ENCODE peak calls at places on chromosomes 7 and 10, in five cellular contexts. C is kidney epithelial cell, Z is NCI-H460, R is cardiac fibroblast, J is ovary. U is an unnamed sample.

GRCh38 chr10:70662362-70663220 is 9.7 kb upstream of the ADAMTS14 start:
- DNase-seq in C (no peak), J (no peak), Z (no peak), R (peak), U (no peak)

GRCh38 chr7:94335586-94335985 is 59.1 kb upstream of the COL1A2 start:
- DNase-seq in C (no peak), R (no peak), Z (no peak), J (no peak), U (no peak)

GRCh38 chr10:37268266-37268665 is 142.9 kb downstream of the ANKRD30A start:
- DNase-seq in Z (no peak), J (no peak), C (no peak), R (no peak), U (no peak)

GRCh38 chr10:78684954-78685353 is 383.8 kb upstream of the ZMIZ1 start:
- DNase-seq in R (no peak), C (no peak), Z (no peak), J (no peak), U (no peak)

GRCh38 chr7:127786184-127786583 is 134.2 kb downstream of the SND1 start:
- DNase-seq in R (peak), J (no peak), Z (no peak), C (no peak), U (no peak)

GRCh38 chr10:103616705-103617361 is 123.3 kb downstream of the NEURL1 start:
- DNase-seq in C (no peak), Z (no peak), R (peak), J (peak), U (no peak)

GRCh38 chr10:124043310-124044142 is 49.9 kb downstream of the CHST15 start:
- DNase-seq in R (no peak), Z (no peak), J (no peak), C (no peak), U (no peak)

GRCh38 chr10:128116851-128117615 is 9.2 kb downstream of the MKI67 start:
- DNase-seq in J (no peak), R (no peak), Z (no peak), C (no peak), U (no peak)

GRCh38 chr7:28405662-28406061 is 6.7 kb upstream of the CREB5 start:
- DNase-seq in Z (peak), R (peak), C (no peak), J (no peak), U (no peak)

GRCh38 chr7:8201846-8202441 is 60.0 kb downstream of the ICA1 start:
- DNase-seq in R (no peak), C (no peak), J (no peak), Z (no peak), U (no peak)

GRCh38 chr10:101097881-101098280 is 33.2 kb upstream of the TLX1 start:
- DNase-seq in Z (no peak), C (no peak), J (no peak), R (no peak), U (no peak)

GRCh38 chr7:82156168-82156567 is 287.4 kb downstream of the CACNA2D1 start:
- DNase-seq in J (no peak), R (no peak), C (no peak), Z (no peak), U (no peak)

GRCh38 chr10:363152-363551 is 227.9 kb downstream of the ZMYND11 start:
- DNase-seq in C (no peak), Z (no peak), R (no peak), J (no peak), U (no peak)

GRCh38 chr7:30164567-30164966 is 29.8 kb downstream of the MTURN start:
- DNase-seq in J (no peak), R (peak), Z (peak), C (no peak), U (peak)

GRCh38 chr10:43399911-43400310 is 9.1 kb downstream of the HNRNPF start:
- DNase-seq in R (no peak), Z (no peak), C (no peak), J (no peak), U (no peak)

GRCh38 chr10:59175538-59176240 is 754 bp upstream of the PHYHIPL start:
- DNase-seq in C (no peak), R (no peak), J (no peak), Z (no peak), U (peak)

GRCh38 chr7:136114966-136115762 is 138.0 kb upstream of the MTPN start:
- DNase-seq in J (no peak), R (peak), Z (peak), C (no peak), U (no peak)

GRCh38 chr10:102235598-102235920 is 5.8 kb downstream of the PITX3 start:
- DNase-seq in C (peak), R (no peak), J (no peak), Z (no peak), U (no peak)

GRCh38 chr10:88651131-88651541 is 13.1 kb upstream of the LIPF start:
- DNase-seq in C (peak), J (no peak), Z (no peak), R (peak), U (no peak)

GRCh38 chr7:35474100-35474499 is 220.2 kb upstream of the TBX20 start:
- DNase-seq in R (no peak), C (no peak), Z (no peak), J (no peak), U (no peak)

GRCh38 chr7:13047061-13047460 is 359.6 kb downstream of the ARL4A start:
- DNase-seq in J (no peak), R (no peak), C (no peak), Z (no peak), U (no peak)

GRCh38 chr7:28747404-28747803 is 210.7 kb downstream of the TRIL start:
- DNase-seq in J (no peak), Z (no peak), C (no peak), R (no peak), U (no peak)

GRCh38 chr10:70223728-70224127 is 9.5 kb downstream of the PPA1 start:
- DNase-seq in R (peak), Z (no peak), J (no peak), C (no peak), U (no peak)

GRCh38 chr7:137873524-137873923 is 26.8 kb upstream of the DGKI start:
- DNase-seq in R (peak), J (no peak), Z (no peak), C (no peak), U (no peak)

GRCh38 chr10:8874972-8875371 is 820.5 kb downstream of the GATA3 start:
- DNase-seq in R (no peak), C (no peak), J (no peak), Z (no peak), U (no peak)

GRCh38 chr10:32210306-32211045 is 136.5 kb downstream of the EPC1 start:
- DNase-seq in R (peak), J (no peak), C (no peak), Z (peak), U (no peak)

GRCh38 chr7:131511774-131512535 is 44.5 kb downstream of the PODXL start:
- DNase-seq in J (no peak), Z (no peak), R (peak), C (no peak), U (no peak)

GRCh38 chr7:139358541-139359365 is 941 bp upstream of the LUC7L2 start:
- DNase-seq in J (no peak), R (peak), C (no peak), Z (peak), U (peak)

GRCh38 chr7:30916767-30917166 is 5.1 kb downstream of the AQP1 start:
- DNase-seq in C (no peak), R (no peak), Z (no peak), J (no peak), U (no peak)

GRCh38 chr10:3199488-3199887 is 26.9 kb upstream of the PITRM1 start:
- DNase-seq in C (no peak), J (no peak), R (no peak), Z (no peak), U (no peak)

GRCh38 chr7:32564542-32564941 is 69.3 kb downstream of the AVL9 start:
- DNase-seq in Z (no peak), R (peak), J (no peak), C (no peak), U (no peak)

GRCh38 chr10:8059191-8059936 is 4.9 kb downstream of the GATA3 start:
- DNase-seq in Z (no peak), J (no peak), R (no peak), C (no peak), U (no peak)

GRCh38 chr10:8416755-8417154 is 362.3 kb downstream of the GATA3 start:
- DNase-seq in R (no peak), J (no peak), C (no peak), Z (no peak), U (no peak)

U was measured in prostate gland.